ENCODE peak calls at places on chromosomes 11 and 22, in five cellular contexts. G is K562, S is H1, C is HepG2, O is GM12878. D is an unnamed sample. For H3K4me1, the result is how much of the 10 kb centered on the place peaks cover.

GRCh38 chr22:39610246-39610645 is 39.7 kb downstream of the CACNA1I start:
- DNase-seq in G (no peak), S (no peak), O (no peak), C (no peak), D (no peak)

GRCh38 chr11:36149538-36150242 is 139.5 kb downstream of the COMMD9 start:
- DNase-seq in O (peak), S (peak), G (peak), C (peak), D (peak)

GRCh38 chr22:24315367-24315781 is 44.7 kb downstream of the SPECC1L start:
- DNase-seq in C (peak), G (no peak), O (no peak), S (no peak), D (no peak)

GRCh38 chr11:27894552-27894951 is 194.3 kb upstream of the BDNF start:
- DNase-seq in S (no peak), G (no peak), O (no peak), C (no peak), D (no peak)

GRCh38 chr11:33533668-33534067 is 167.0 kb downstream of the C11orf91 start:
- DNase-seq in O (no peak), G (no peak), C (peak), S (no peak), D (no peak)

GRCh38 chr11:96396637-96397036 is 6.8 kb downstream of the JRKL start:
- DNase-seq in O (no peak), S (no peak), C (no peak), G (no peak), D (no peak)

GRCh38 chr11:2770556-2771301 is 70.9 kb upstream of the KCNQ1OT1 start:
- DNase-seq in C (no peak), G (no peak), S (no peak), O (no peak), D (no peak)

GRCh38 chr11:61961570-61962212 is 5.7 kb downstream of the FTH1 start:
- DNase-seq in C (peak), G (no peak), O (no peak), S (no peak), D (no peak)

GRCh38 chr11:100573911-100574513 is 113.1 kb upstream of the ARHGAP42 start:
- DNase-seq in C (no peak), S (no peak), O (no peak), G (no peak), D (no peak)

GRCh38 chr11:110059706-110060430 is 33.3 kb upstream of the ZC3H12C start:
- DNase-seq in O (no peak), G (no peak), S (no peak), C (no peak), D (no peak)

GRCh38 chr11:133134561-133135173 is 397.6 kb downstream of the OPCML start:
- DNase-seq in C (peak), S (peak), G (peak), O (peak), D (no peak)

GRCh38 chr22:30830907-30831306 is 136.2 kb downstream of the OSBP2 start:
- DNase-seq in S (no peak), G (no peak), O (no peak), C (no peak), D (peak)

GRCh38 chr22:36331306-36331911 is 56.4 kb downstream of the MYH9 start:
- DNase-seq in O (peak), S (peak), C (peak), G (peak), D (peak)

GRCh38 chr11:121070951-121071350 is 30.1 kb upstream of the TECTA start:
- DNase-seq in C (no peak), S (no peak), G (no peak), O (no peak), D (no peak)

GRCh38 chr11:64492561-64492960 is 98.5 kb upstream of the SLC22A12 start:
- DNase-seq in G (no peak), S (no peak), O (no peak), C (no peak), D (no peak)

GRCh38 chr11:27392278-27392677 is 29.3 kb upstream of the CCDC34 start:
- DNase-seq in G (no peak), S (no peak), C (no peak), O (no peak), D (no peak)

GRCh38 chr11:60370811-60371297 is 7.5 kb upstream of the MS4A7 start:
- DNase-seq in O (no peak), S (no peak), C (peak), G (no peak), D (no peak)

GRCh38 chr22:29813563-29813962 is 24.5 kb downstream of the ASCC2 start:
- DNase-seq in G (peak), O (no peak), C (no peak), S (no peak), D (peak)

GRCh38 chr11:33387996-33388395 is 130.8 kb downstream of the HIPK3 start:
- DNase-seq in S (no peak), G (no peak), O (peak), C (no peak), D (no peak)

GRCh38 chr22:50117168-50117762 is 27.5 kb downstream of the MOV10L1 start:
- DNase-seq in C (no peak), O (no peak), S (no peak), G (no peak), D (no peak)

GRCh38 chr11:10990637-10991036 is 132.8 kb upstream of the ZBED5 start:
- DNase-seq in C (no peak), S (no peak), G (no peak), O (no peak), D (no peak)

GRCh38 chr11:126007263-126007662 is 55.4 kb downstream of the CDON start:
- DNase-seq in O (no peak), G (no peak), C (peak), S (no peak), D (peak)

GRCh38 chr22:39343259-39344045 is 6.3 kb upstream of the SYNGR1 start:
- DNase-seq in O (peak), C (peak), S (peak), G (peak), D (peak)

GRCh38 chr22:26812731-26813130 is 155.3 kb downstream of the MIAT start:
- DNase-seq in G (no peak), O (no peak), S (no peak), C (no peak), D (no peak)

GRCh38 chr22:29359469-29359868 is 28.9 kb downstream of the AP1B1 start:
- DNase-seq in O (no peak), S (no peak), G (peak), C (peak), D (peak)

GRCh38 chr22:17870408-17870807 is 96.1 kb upstream of the BID start:
- DNase-seq in G (no peak), S (no peak), O (no peak), C (no peak), D (no peak)

GRCh38 chr11:30025396-30026139 is 8.7 kb upstream of the KCNA4 start:
- DNase-seq in C (no peak), S (no peak), O (no peak), G (no peak), D (no peak)

GRCh38 chr11:116529210-116529609 is 243.6 kb downstream of the BUD13 start:
- DNase-seq in O (no peak), G (no peak), C (no peak), S (no peak), D (no peak)

DNA sequence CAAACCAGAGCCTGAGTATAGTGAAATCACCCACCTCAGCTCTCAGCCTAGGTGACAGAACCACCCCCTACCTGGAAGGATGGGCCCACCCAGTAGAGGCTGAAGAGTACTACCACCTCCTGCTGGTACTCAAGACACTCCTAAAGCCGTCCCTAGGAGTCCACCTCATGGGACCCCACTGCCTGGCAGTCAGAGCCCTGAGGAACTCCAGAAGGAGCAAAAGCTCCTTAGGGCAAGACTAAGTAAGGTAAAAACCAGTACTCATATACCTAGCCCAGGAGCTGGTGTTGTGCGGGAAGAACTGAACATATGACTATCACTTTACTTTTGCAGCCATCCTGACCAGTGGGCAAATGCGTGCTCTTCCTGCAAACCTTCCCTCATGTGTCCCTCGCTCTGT is 36.3 kb downstream of the HIRA start:
- DNase-seq in G (no peak), C (no peak), S (no peak), O (no peak), D (no peak)
- H3K4me1 ChIP-seq in G (under half), C (under half), S (under half), O (under half), D (under half)

GRCh38 chr11:93904711-93905110 is 54.3 kb upstream of the VSTM5 start:
- DNase-seq in O (no peak), G (no peak), C (no peak), S (no peak), D (no peak)
- TF ChIP-seq SRF in O (no peak), G (no peak), C (no peak), S (no peak), D (no peak)

DNA sequence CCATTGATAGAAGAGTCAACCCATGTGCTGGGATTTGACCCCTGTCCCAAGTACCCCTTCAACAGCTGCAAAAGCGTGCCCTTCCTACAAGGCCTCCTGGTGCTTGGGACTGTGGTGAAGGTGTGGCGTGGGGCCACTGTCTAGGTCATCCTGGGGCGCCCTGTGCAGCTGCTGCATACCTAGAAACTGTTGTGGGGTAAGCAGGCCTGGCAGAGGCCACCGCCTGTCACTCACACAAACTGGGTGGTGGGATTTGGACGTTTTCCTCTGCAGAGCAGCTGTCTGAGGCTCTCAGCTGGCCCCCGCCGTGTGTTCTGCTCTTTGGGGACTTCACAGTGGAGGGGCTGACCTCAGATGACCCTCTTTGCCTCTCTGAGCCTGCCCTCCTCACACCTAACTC is 69.7 kb downstream of the SCN3B start:
- DNase-seq in C (no peak), G (no peak), S (no peak), O (no peak), D (no peak)
- TF ChIP-seq MAX in C (no peak), G (no peak), S (no peak), O (no peak), D (no peak)

DNA sequence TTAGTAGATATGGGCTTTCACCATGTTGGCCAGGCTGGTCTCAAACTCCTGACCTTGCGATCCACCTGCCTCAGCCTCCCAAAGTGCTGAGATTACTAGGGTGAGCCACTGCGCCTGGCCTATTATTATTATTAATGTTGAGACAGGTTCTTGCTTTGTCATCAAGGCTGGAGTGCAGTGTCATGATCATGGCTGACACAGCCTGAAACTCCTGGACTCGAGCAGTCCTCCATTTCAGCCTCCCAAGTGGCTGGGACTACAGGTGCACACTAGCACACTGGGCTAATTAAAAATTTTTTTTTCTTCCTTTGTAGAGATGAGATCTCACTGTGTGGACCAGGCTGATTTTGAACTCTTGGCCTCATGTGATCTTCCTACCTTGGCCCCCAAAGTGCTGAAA is 102.0 kb downstream of the STIM1 start:
- DNase-seq in O (no peak), G (no peak), S (no peak), C (no peak), D (no peak)
- H3K4me1 ChIP-seq in O (under half), G (under half), S (under half), C (half or more), D (under half)

GRCh38 chr22:21103633-21104032 is 57.9 kb downstream of the LRRC74B start:
- DNase-seq in G (peak), O (no peak), C (no peak), S (no peak), D (no peak)

GRCh38 chr22:21104126-21104691 is 58.5 kb downstream of the LRRC74B start:
- DNase-seq in G (no peak), O (no peak), S (no peak), C (no peak), D (no peak)

GRCh38 chr22:21106000-21106399 is 60.3 kb downstream of the LRRC74B start:
- DNase-seq in C (no peak), O (no peak), S (no peak), G (no peak), D (no peak)

GRCh38 chr22:21105294-21105693 is 59.5 kb downstream of the LRRC74B start:
- DNase-seq in G (no peak), C (no peak), S (no peak), O (no peak), D (no peak)

GRCh38 chr22:21108379-21109115 is 62.8 kb downstream of the LRRC74B start:
- DNase-seq in O (no peak), G (no peak), S (no peak), C (no peak), D (no peak)
- TF ChIP-seq SRF in O (no peak), G (no peak), S (no peak), C (no peak), D (no peak)

GRCh38 chr22:45949921-45950320 is 27.0 kb downstream of the WNT7B start:
- DNase-seq in G (no peak), C (no peak), O (no peak), S (no peak), D (no peak)
- TF ChIP-seq MAX in G (no peak), C (no peak), O (no peak), S (no peak), D (no peak)